ENCODE peak calls at places on chromosomes 3 and 15, in eight cellular contexts. One of them, this sample, is unnamed.

GRCh38 chr3:52798978-52799476 is 4.4 kb downstream of the ITIH3 start:
- DNase-seq in occipital lobe: no peak
- DNase-seq in cardiac fibroblast: peak; percentile 13
- DNase-seq in ELR: peak; percentile 26
- DNase-seq in amniotic stem cell: no peak
- DNase-seq in NCI-H1417: no peak
- DNase-seq in foreskin fibroblast: peak; percentile 17
- DNase-seq in immature natural killer cell: no peak
- DNase-seq in this sample: no peak

GRCh38 chr3:100833483-100833882 is 124.2 kb downstream of the TFG start:
- DNase-seq in occipital lobe: no peak
- DNase-seq in cardiac fibroblast: no peak
- DNase-seq in ELR: no peak
- DNase-seq in amniotic stem cell: no peak
- DNase-seq in NCI-H1417: peak; percentile 5
- DNase-seq in foreskin fibroblast: no peak
- DNase-seq in immature natural killer cell: no peak
- DNase-seq in this sample: no peak

GRCh38 chr3:69232447-69232846 is 110.1 kb upstream of the LMOD3 start:
- DNase-seq in occipital lobe: no peak
- DNase-seq in cardiac fibroblast: no peak
- DNase-seq in ELR: no peak
- DNase-seq in amniotic stem cell: no peak
- DNase-seq in NCI-H1417: no peak
- DNase-seq in foreskin fibroblast: no peak
- DNase-seq in immature natural killer cell: no peak
- DNase-seq in this sample: no peak

GRCh38 chr3:45035441-45036301 is 9.6 kb downstream of the CLEC3B start:
- DNase-seq in occipital lobe: no peak
- DNase-seq in cardiac fibroblast: peak; percentile 31
- DNase-seq in ELR: peak; percentile 36
- DNase-seq in amniotic stem cell: no peak
- DNase-seq in NCI-H1417: no peak
- DNase-seq in foreskin fibroblast: peak; percentile 80
- DNase-seq in immature natural killer cell: no peak
- DNase-seq in this sample: no peak

GRCh38 chr15:88894348-88894818 is 961 bp downstream of the HAPLN3 start:
- DNase-seq in occipital lobe: no peak
- DNase-seq in cardiac fibroblast: peak; percentile 55
- DNase-seq in ELR: peak; percentile 41
- DNase-seq in amniotic stem cell: no peak
- DNase-seq in NCI-H1417: peak; percentile 35
- DNase-seq in foreskin fibroblast: peak; percentile 66
- DNase-seq in immature natural killer cell: peak; percentile 29
- DNase-seq in this sample: peak; percentile 27

GRCh38 chr3:82143661-82144405 is 382.4 kb upstream of the GBE1 start:
- DNase-seq in occipital lobe: no peak
- DNase-seq in cardiac fibroblast: peak; percentile 15
- DNase-seq in ELR: no peak
- DNase-seq in amniotic stem cell: no peak
- DNase-seq in NCI-H1417: no peak
- DNase-seq in foreskin fibroblast: no peak
- DNase-seq in immature natural killer cell: no peak
- DNase-seq in this sample: no peak

GRCh38 chr15:40843885-40844542 is at the start of gene SPINT1:
- DNase-seq in occipital lobe: no peak
- DNase-seq in cardiac fibroblast: no peak
- DNase-seq in ELR: peak; percentile 16
- DNase-seq in amniotic stem cell: no peak
- DNase-seq in NCI-H1417: peak; percentile 9
- DNase-seq in foreskin fibroblast: peak; percentile 23
- DNase-seq in immature natural killer cell: no peak
- DNase-seq in this sample: no peak

GRCh38 chr3:8560608-8561007 is 59.0 kb downstream of the LMCD1 start:
- DNase-seq in occipital lobe: no peak
- DNase-seq in cardiac fibroblast: peak; percentile 99
- DNase-seq in ELR: peak; percentile 17
- DNase-seq in amniotic stem cell: no peak
- DNase-seq in NCI-H1417: no peak
- DNase-seq in foreskin fibroblast: peak; percentile 69
- DNase-seq in immature natural killer cell: no peak
- DNase-seq in this sample: no peak

GRCh38 chr15:42065008-42065407 is 29.4 kb downstream of the PLA2G4D start:
- DNase-seq in occipital lobe: peak; percentile 3
- DNase-seq in cardiac fibroblast: no peak
- DNase-seq in ELR: peak; percentile 39
- DNase-seq in amniotic stem cell: no peak
- DNase-seq in NCI-H1417: no peak
- DNase-seq in foreskin fibroblast: no peak
- DNase-seq in immature natural killer cell: no peak
- DNase-seq in this sample: no peak